ENCODE peak calls at places on chromosomes 3 and 15, in seven cellular contexts. One of them, this sample, is unnamed.

GRCh38 chr15:66014639-66015182 is 145.4 kb downstream of the RAB11A start:
- DNase-seq in HCT116: no peak
- DNase-seq in colonic mucosa: no peak
- DNase-seq in progenitor cell of endocrine pancreas: no peak
- DNase-seq in astrocyte of the spinal cord: no peak
- DNase-seq in GM23338: no peak
- DNase-seq in AG09319: no peak
- DNase-seq in this sample: no peak

GRCh38 chr3:182608876-182609275 is 184.4 kb upstream of the ATP11B start:
- DNase-seq in HCT116: no peak
- DNase-seq in colonic mucosa: no peak
- DNase-seq in progenitor cell of endocrine pancreas: no peak
- DNase-seq in astrocyte of the spinal cord: no peak
- DNase-seq in GM23338: no peak
- DNase-seq in AG09319: no peak
- DNase-seq in this sample: no peak

GRCh38 chr15:85324202-85324601 is 56.2 kb upstream of the AKAP13 start:
- DNase-seq in HCT116: no peak
- DNase-seq in colonic mucosa: no peak
- DNase-seq in progenitor cell of endocrine pancreas: no peak
- DNase-seq in astrocyte of the spinal cord: peak; percentile 33
- DNase-seq in GM23338: no peak
- DNase-seq in AG09319: no peak
- DNase-seq in this sample: no peak

GRCh38 chr3:66536791-66537190 is 36.0 kb upstream of the LRIG1 start:
- DNase-seq in HCT116: no peak
- DNase-seq in colonic mucosa: no peak
- DNase-seq in progenitor cell of endocrine pancreas: no peak
- DNase-seq in astrocyte of the spinal cord: no peak
- DNase-seq in GM23338: no peak
- DNase-seq in AG09319: no peak
- DNase-seq in this sample: no peak

GRCh38 chr3:10928961-10929471 is 63.5 kb upstream of the SLC6A1 start:
- DNase-seq in HCT116: no peak
- DNase-seq in colonic mucosa: no peak
- DNase-seq in progenitor cell of endocrine pancreas: no peak
- DNase-seq in astrocyte of the spinal cord: no peak
- DNase-seq in GM23338: no peak
- DNase-seq in AG09319: no peak
- DNase-seq in this sample: peak; percentile 59

GRCh38 chr3:172461530-172462138 is 13.4 kb upstream of the GHSR start:
- DNase-seq in HCT116: no peak
- DNase-seq in colonic mucosa: no peak
- DNase-seq in progenitor cell of endocrine pancreas: no peak
- DNase-seq in astrocyte of the spinal cord: peak; percentile 28
- DNase-seq in GM23338: peak; percentile 71
- DNase-seq in AG09319: no peak
- DNase-seq in this sample: no peak

GRCh38 chr15:55907797-55908196 is 85.6 kb downstream of the NEDD4 start:
- DNase-seq in HCT116: peak; percentile 86
- DNase-seq in colonic mucosa: no peak
- DNase-seq in progenitor cell of endocrine pancreas: no peak
- DNase-seq in astrocyte of the spinal cord: peak; percentile 96
- DNase-seq in GM23338: no peak
- DNase-seq in AG09319: peak; percentile 76
- DNase-seq in this sample: no peak

GRCh38 chr15:82621970-82622369 is 25.2 kb downstream of the CPEB1 start:
- DNase-seq in HCT116: no peak
- DNase-seq in colonic mucosa: no peak
- DNase-seq in progenitor cell of endocrine pancreas: no peak
- DNase-seq in astrocyte of the spinal cord: no peak
- DNase-seq in GM23338: peak; percentile 45
- DNase-seq in AG09319: no peak
- DNase-seq in this sample: no peak

GRCh38 chr3:127848131-127849129 is 26.1 kb upstream of the MGLL start:
- DNase-seq in HCT116: no peak
- DNase-seq in colonic mucosa: no peak
- DNase-seq in progenitor cell of endocrine pancreas: no peak
- DNase-seq in astrocyte of the spinal cord: peak; percentile 15
- DNase-seq in GM23338: peak; percentile 17
- DNase-seq in AG09319: no peak
- DNase-seq in this sample: no peak

GRCh38 chr15:74531144-74531811 is 9.7 kb upstream of the ARID3B start:
- DNase-seq in HCT116: no peak
- DNase-seq in colonic mucosa: no peak
- DNase-seq in progenitor cell of endocrine pancreas: no peak
- DNase-seq in astrocyte of the spinal cord: peak; percentile 95
- DNase-seq in GM23338: peak; percentile 95
- DNase-seq in AG09319: peak; percentile 7
- DNase-seq in this sample: no peak

GRCh38 chr3:149713730-149714654 is 38.3 kb downstream of the COMMD2 start:
- DNase-seq in HCT116: no peak
- DNase-seq in colonic mucosa: no peak
- DNase-seq in progenitor cell of endocrine pancreas: no peak
- DNase-seq in astrocyte of the spinal cord: no peak
- DNase-seq in GM23338: no peak
- DNase-seq in AG09319: no peak
- DNase-seq in this sample: no peak

GRCh38 chr15:89068325-89068784 is 19.9 kb upstream of the ABHD2 start:
- DNase-seq in HCT116: no peak
- DNase-seq in colonic mucosa: no peak
- DNase-seq in progenitor cell of endocrine pancreas: no peak
- DNase-seq in astrocyte of the spinal cord: peak; percentile 98
- DNase-seq in GM23338: no peak
- DNase-seq in AG09319: peak; percentile 49
- DNase-seq in this sample: no peak

GRCh38 chr3:38793721-38794120 is 22.3 kb downstream of the SCN10A start:
- DNase-seq in HCT116: no peak
- DNase-seq in colonic mucosa: no peak
- DNase-seq in progenitor cell of endocrine pancreas: no peak
- DNase-seq in astrocyte of the spinal cord: no peak
- DNase-seq in GM23338: no peak
- DNase-seq in AG09319: no peak
- DNase-seq in this sample: no peak

GRCh38 chr3:141368925-141369794 is 856 bp downstream of the ZBTB38 start:
- DNase-seq in HCT116: no peak
- DNase-seq in colonic mucosa: no peak
- DNase-seq in progenitor cell of endocrine pancreas: no peak
- DNase-seq in astrocyte of the spinal cord: peak; percentile 82
- DNase-seq in GM23338: no peak
- DNase-seq in AG09319: no peak
- DNase-seq in this sample: no peak

GRCh38 chr3:128084675-128085021 is 32.4 kb downstream of the SEC61A1 start:
- DNase-seq in HCT116: no peak
- DNase-seq in colonic mucosa: no peak
- DNase-seq in progenitor cell of endocrine pancreas: no peak
- DNase-seq in astrocyte of the spinal cord: no peak
- DNase-seq in GM23338: no peak
- DNase-seq in AG09319: no peak
- DNase-seq in this sample: no peak

GRCh38 chr3:146308222-146308621 is 57.3 kb upstream of the PLSCR4 start:
- DNase-seq in HCT116: no peak
- DNase-seq in colonic mucosa: no peak
- DNase-seq in progenitor cell of endocrine pancreas: no peak
- DNase-seq in astrocyte of the spinal cord: peak; percentile 69
- DNase-seq in GM23338: no peak
- DNase-seq in AG09319: peak; percentile 47
- DNase-seq in this sample: no peak

GRCh38 chr15:94840794-94841587 is 609.6 kb downstream of the MCTP2 start:
- DNase-seq in HCT116: no peak
- DNase-seq in colonic mucosa: no peak
- DNase-seq in progenitor cell of endocrine pancreas: no peak
- DNase-seq in astrocyte of the spinal cord: peak; percentile 81
- DNase-seq in GM23338: peak; percentile 25
- DNase-seq in AG09319: no peak
- DNase-seq in this sample: peak; percentile 94

GRCh38 chr3:107518050-107518449 is 4.7 kb upstream of the BBX start:
- DNase-seq in HCT116: no peak
- DNase-seq in colonic mucosa: no peak
- DNase-seq in progenitor cell of endocrine pancreas: no peak
- DNase-seq in astrocyte of the spinal cord: no peak
- DNase-seq in GM23338: no peak
- DNase-seq in AG09319: no peak
- DNase-seq in this sample: no peak

GRCh38 chr3:107512108-107512507 is 10.7 kb upstream of the BBX start:
- DNase-seq in HCT116: no peak
- DNase-seq in colonic mucosa: no peak
- DNase-seq in progenitor cell of endocrine pancreas: no peak
- DNase-seq in astrocyte of the spinal cord: no peak
- DNase-seq in GM23338: peak; percentile 22
- DNase-seq in AG09319: no peak
- DNase-seq in this sample: no peak

GRCh38 chr3:107516475-107516874 is 6.3 kb upstream of the BBX start:
- DNase-seq in HCT116: no peak
- DNase-seq in colonic mucosa: no peak
- DNase-seq in progenitor cell of endocrine pancreas: no peak
- DNase-seq in astrocyte of the spinal cord: no peak
- DNase-seq in GM23338: no peak
- DNase-seq in AG09319: no peak
- DNase-seq in this sample: no peak

GRCh38 chr3:107514453-107514852 is 8.3 kb upstream of the BBX start:
- DNase-seq in HCT116: no peak
- DNase-seq in colonic mucosa: no peak
- DNase-seq in progenitor cell of endocrine pancreas: no peak
- DNase-seq in astrocyte of the spinal cord: no peak
- DNase-seq in GM23338: peak; percentile 8
- DNase-seq in AG09319: no peak
- DNase-seq in this sample: no peak
- TF ChIP-seq CTCF in HCT116: no peak
- TF ChIP-seq CTCF in colonic mucosa: no peak
- TF ChIP-seq CTCF in progenitor cell of endocrine pancreas: no peak
- TF ChIP-seq CTCF in astrocyte of the spinal cord: no peak
- TF ChIP-seq CTCF in GM23338: no peak
- TF ChIP-seq CTCF in AG09319: no peak
- TF ChIP-seq CTCF in this sample: no peak

GRCh38 chr15:58608711-58609110 is 140.8 kb downstream of the ADAM10 start:
- DNase-seq in HCT116: no peak
- DNase-seq in colonic mucosa: no peak
- DNase-seq in progenitor cell of endocrine pancreas: no peak
- DNase-seq in astrocyte of the spinal cord: no peak
- DNase-seq in GM23338: no peak
- DNase-seq in AG09319: no peak
- DNase-seq in this sample: no peak

GRCh38 chr15:58608129-58608590 is 141.3 kb downstream of the ADAM10 start:
- DNase-seq in HCT116: no peak
- DNase-seq in colonic mucosa: no peak
- DNase-seq in progenitor cell of endocrine pancreas: no peak
- DNase-seq in astrocyte of the spinal cord: peak; percentile 22
- DNase-seq in GM23338: no peak
- DNase-seq in AG09319: peak; percentile 24
- DNase-seq in this sample: no peak

GRCh38 chr15:58606577-58607080 is 142.9 kb downstream of the ADAM10 start:
- DNase-seq in HCT116: no peak
- DNase-seq in colonic mucosa: no peak
- DNase-seq in progenitor cell of endocrine pancreas: no peak
- DNase-seq in astrocyte of the spinal cord: no peak
- DNase-seq in GM23338: no peak
- DNase-seq in AG09319: no peak
- DNase-seq in this sample: no peak

GRCh38 chr15:58616171-58616570 is 133.3 kb downstream of the ADAM10 start:
- DNase-seq in HCT116: no peak
- DNase-seq in colonic mucosa: no peak
- DNase-seq in progenitor cell of endocrine pancreas: no peak
- DNase-seq in astrocyte of the spinal cord: no peak
- DNase-seq in GM23338: no peak
- DNase-seq in AG09319: no peak
- DNase-seq in this sample: no peak

DNA sequence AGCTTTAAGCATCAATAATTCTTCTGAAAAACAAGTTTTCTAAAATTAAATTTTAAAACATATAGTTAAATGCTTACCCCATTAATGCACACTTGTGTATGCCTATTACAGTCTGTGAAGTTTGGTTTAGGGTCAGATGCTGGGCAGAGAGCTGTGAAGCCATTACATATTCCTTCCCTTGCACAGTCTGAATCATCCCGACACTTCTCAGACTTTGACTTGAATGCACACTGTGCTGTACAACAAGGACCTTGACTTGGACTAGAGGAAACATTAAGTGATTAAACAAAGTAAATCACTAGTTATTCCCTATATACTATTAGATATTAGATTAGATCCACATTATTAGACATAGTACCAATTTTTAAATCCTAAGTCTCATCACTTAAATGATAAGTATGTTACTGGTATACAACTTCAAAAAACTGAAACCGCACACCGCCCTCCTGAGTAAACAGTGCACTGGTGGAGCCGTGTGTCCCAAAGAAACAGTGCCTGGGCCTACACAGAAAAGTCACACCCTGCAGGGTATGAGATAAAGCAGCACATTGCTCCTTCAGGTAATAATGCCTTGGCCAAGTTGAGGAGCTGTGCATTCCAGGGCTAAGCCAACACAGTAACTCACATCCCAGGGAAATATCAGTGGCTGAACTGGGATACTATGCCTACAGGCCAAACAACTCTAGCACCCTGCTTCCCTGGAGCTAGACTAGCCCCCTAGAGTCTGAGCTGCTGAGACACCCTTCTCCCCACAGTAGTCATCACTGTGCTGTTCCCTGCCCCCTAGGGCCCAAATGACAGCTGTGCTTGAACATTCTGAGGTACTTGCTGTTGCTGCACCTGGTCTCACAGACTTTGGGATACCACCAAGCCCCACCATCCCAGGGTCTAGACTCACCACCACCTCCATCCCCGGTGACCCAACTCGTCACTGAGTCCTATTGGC is 137.5 kb downstream of the ADAM10 start:
- DNase-seq in HCT116: no peak
- DNase-seq in colonic mucosa: peak; percentile 70
- DNase-seq in progenitor cell of endocrine pancreas: no peak
- DNase-seq in astrocyte of the spinal cord: no peak
- DNase-seq in GM23338: no peak
- DNase-seq in AG09319: no peak
- DNase-seq in this sample: no peak
- TF ChIP-seq CTCF in HCT116: no peak
- TF ChIP-seq CTCF in colonic mucosa: no peak
- TF ChIP-seq CTCF in progenitor cell of endocrine pancreas: no peak
- TF ChIP-seq CTCF in astrocyte of the spinal cord: no peak
- TF ChIP-seq CTCF in GM23338: no peak
- TF ChIP-seq CTCF in AG09319: no peak
- TF ChIP-seq CTCF in this sample: no peak

GRCh38 chr3:101809178-101810022 is 30.4 kb downstream of the NXPE3 start:
- DNase-seq in HCT116: peak; percentile 28
- DNase-seq in colonic mucosa: peak; percentile 38
- DNase-seq in progenitor cell of endocrine pancreas: no peak
- DNase-seq in astrocyte of the spinal cord: peak; percentile 51
- DNase-seq in GM23338: peak; percentile 69
- DNase-seq in AG09319: no peak
- DNase-seq in this sample: no peak
- TF ChIP-seq CTCF in HCT116: peak; percentile 81
- TF ChIP-seq CTCF in colonic mucosa: peak; percentile 69
- TF ChIP-seq CTCF in progenitor cell of endocrine pancreas: peak; percentile 88
- TF ChIP-seq CTCF in astrocyte of the spinal cord: peak; percentile 58
- TF ChIP-seq CTCF in GM23338: peak; percentile 85
- TF ChIP-seq CTCF in AG09319: peak; percentile 61
- TF ChIP-seq CTCF in this sample: peak; percentile 76

DNA sequence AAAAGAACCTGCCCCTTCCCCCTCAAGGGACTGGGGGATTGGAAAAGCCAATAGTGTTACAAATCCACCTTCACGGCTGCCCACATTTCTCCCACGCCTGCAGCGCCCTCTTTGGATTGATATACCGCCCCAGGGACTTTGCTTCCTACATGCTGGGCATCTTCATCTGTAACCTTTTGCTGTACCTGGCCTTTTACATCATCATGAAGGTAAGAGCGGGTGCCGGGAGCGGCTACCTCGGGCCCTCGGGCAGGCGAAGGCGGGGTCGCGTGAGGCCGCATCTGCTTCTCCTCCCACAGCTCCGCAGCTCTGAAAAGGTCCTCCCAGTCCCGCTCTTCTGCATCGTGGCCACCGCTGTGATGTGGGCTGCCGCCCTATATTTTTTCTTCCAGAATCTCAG is 73.1 kb downstream of the USF3 start:
- DNase-seq in HCT116: no peak
- DNase-seq in colonic mucosa: no peak
- DNase-seq in progenitor cell of endocrine pancreas: no peak
- DNase-seq in astrocyte of the spinal cord: no peak
- DNase-seq in GM23338: peak; percentile 81
- DNase-seq in AG09319: no peak
- DNase-seq in this sample: no peak
- TF ChIP-seq CTCF in HCT116: no peak
- TF ChIP-seq CTCF in colonic mucosa: no peak
- TF ChIP-seq CTCF in progenitor cell of endocrine pancreas: peak; percentile 28
- TF ChIP-seq CTCF in astrocyte of the spinal cord: peak; percentile 23
- TF ChIP-seq CTCF in GM23338: peak; percentile 48
- TF ChIP-seq CTCF in AG09319: no peak
- TF ChIP-seq CTCF in this sample: no peak

This sample was measured in tibial artery.